ENCODE peak calls at places on chromosomes 6 and 20, in seven cellular contexts. One of them, this sample, is unnamed.

GRCh38 chr6:43491750-43492661 is 14.6 kb downstream of the TJAP1 start:
- DNase-seq in iris pigment epithelial cell: peak
- DNase-seq in KG1: no peak
- DNase-seq in heart left ventricle: peak
- DNase-seq in lung microvascular endothelial cell: peak
- DNase-seq in NCI-H1092 treated with DMSO at 0.1 percent for 48 hours: peak
- DNase-seq in lower lobe of right lung: peak
- DNase-seq in this sample: no peak

GRCh38 chr20:51573576-51574243 is 31.2 kb upstream of the NFATC2 start:
- DNase-seq in NCI-H1092 treated with DMSO at 0.1 percent for 48 hours: no peak
- DNase-seq in KG1: no peak
- DNase-seq in lung microvascular endothelial cell: no peak
- DNase-seq in heart left ventricle: no peak
- DNase-seq in iris pigment epithelial cell: no peak
- DNase-seq in lower lobe of right lung: no peak
- DNase-seq in this sample: no peak

GRCh38 chr20:34536798-34537394 is 20.7 kb downstream of the DYNLRB1 start:
- DNase-seq in NCI-H1092 treated with DMSO at 0.1 percent for 48 hours: no peak
- DNase-seq in KG1: no peak
- DNase-seq in heart left ventricle: peak
- DNase-seq in iris pigment epithelial cell: peak
- DNase-seq in lung microvascular endothelial cell: peak
- DNase-seq in lower lobe of right lung: peak
- DNase-seq in this sample: peak

GRCh38 chr20:39861381-39861780 is 827.7 kb downstream of the MAFB start:
- DNase-seq in KG1: no peak
- DNase-seq in lower lobe of right lung: no peak
- DNase-seq in heart left ventricle: no peak
- DNase-seq in NCI-H1092 treated with DMSO at 0.1 percent for 48 hours: peak
- DNase-seq in lung microvascular endothelial cell: no peak
- DNase-seq in iris pigment epithelial cell: no peak
- DNase-seq in this sample: no peak

GRCh38 chr6:12962529-12962928 is 246.0 kb downstream of the PHACTR1 start:
- DNase-seq in NCI-H1092 treated with DMSO at 0.1 percent for 48 hours: no peak
- DNase-seq in lower lobe of right lung: no peak
- DNase-seq in iris pigment epithelial cell: no peak
- DNase-seq in heart left ventricle: peak
- DNase-seq in lung microvascular endothelial cell: no peak
- DNase-seq in KG1: no peak
- DNase-seq in this sample: no peak

GRCh38 chr20:62516345-62516744 is 40.5 kb upstream of the GATA5 start:
- DNase-seq in lung microvascular endothelial cell: no peak
- DNase-seq in heart left ventricle: no peak
- DNase-seq in lower lobe of right lung: no peak
- DNase-seq in NCI-H1092 treated with DMSO at 0.1 percent for 48 hours: no peak
- DNase-seq in KG1: no peak
- DNase-seq in iris pigment epithelial cell: no peak
- DNase-seq in this sample: no peak

GRCh38 chr6:13924146-13924948 is 405 bp upstream of the RNF182 start:
- DNase-seq in heart left ventricle: peak
- DNase-seq in iris pigment epithelial cell: peak
- DNase-seq in KG1: no peak
- DNase-seq in lung microvascular endothelial cell: no peak
- DNase-seq in lower lobe of right lung: peak
- DNase-seq in NCI-H1092 treated with DMSO at 0.1 percent for 48 hours: peak
- DNase-seq in this sample: peak

GRCh38 chr6:11710221-11710836 is 68.3 kb downstream of the ADTRP start:
- DNase-seq in lower lobe of right lung: no peak
- DNase-seq in iris pigment epithelial cell: peak
- DNase-seq in lung microvascular endothelial cell: no peak
- DNase-seq in NCI-H1092 treated with DMSO at 0.1 percent for 48 hours: no peak
- DNase-seq in heart left ventricle: no peak
- DNase-seq in KG1: no peak
- DNase-seq in this sample: no peak

GRCh38 chr6:107600936-107601335 is 111.0 kb downstream of the SOBP start:
- DNase-seq in heart left ventricle: peak
- DNase-seq in lower lobe of right lung: no peak
- DNase-seq in lung microvascular endothelial cell: peak
- DNase-seq in NCI-H1092 treated with DMSO at 0.1 percent for 48 hours: no peak
- DNase-seq in iris pigment epithelial cell: peak
- DNase-seq in KG1: no peak
- DNase-seq in this sample: no peak

GRCh38 chr6:44542401-44543116 is 155.1 kb downstream of the CDC5L start:
- DNase-seq in NCI-H1092 treated with DMSO at 0.1 percent for 48 hours: no peak
- DNase-seq in heart left ventricle: no peak
- DNase-seq in KG1: no peak
- DNase-seq in iris pigment epithelial cell: peak
- DNase-seq in lung microvascular endothelial cell: no peak
- DNase-seq in lower lobe of right lung: no peak
- DNase-seq in this sample: no peak

GRCh38 chr6:73695619-73696421 is at the start of gene CD109:
- DNase-seq in heart left ventricle: peak
- DNase-seq in iris pigment epithelial cell: peak
- DNase-seq in lung microvascular endothelial cell: peak
- DNase-seq in KG1: peak
- DNase-seq in NCI-H1092 treated with DMSO at 0.1 percent for 48 hours: peak
- DNase-seq in lower lobe of right lung: peak
- DNase-seq in this sample: peak

GRCh38 chr6:161940519-161940918 is 666.7 kb upstream of the AGPAT4 start:
- DNase-seq in NCI-H1092 treated with DMSO at 0.1 percent for 48 hours: no peak
- DNase-seq in lung microvascular endothelial cell: no peak
- DNase-seq in heart left ventricle: no peak
- DNase-seq in lower lobe of right lung: no peak
- DNase-seq in iris pigment epithelial cell: no peak
- DNase-seq in KG1: no peak
- DNase-seq in this sample: no peak

GRCh38 chr20:62760536-62761057 is 35.7 kb upstream of the MRGBP start:
- DNase-seq in lower lobe of right lung: peak
- DNase-seq in heart left ventricle: peak
- DNase-seq in KG1: no peak
- DNase-seq in iris pigment epithelial cell: no peak
- DNase-seq in NCI-H1092 treated with DMSO at 0.1 percent for 48 hours: no peak
- DNase-seq in lung microvascular endothelial cell: no peak
- DNase-seq in this sample: no peak

GRCh38 chr6:167703781-167704180 is 122.9 kb upstream of the AFDN start:
- DNase-seq in heart left ventricle: no peak
- DNase-seq in iris pigment epithelial cell: no peak
- DNase-seq in KG1: no peak
- DNase-seq in lower lobe of right lung: no peak
- DNase-seq in NCI-H1092 treated with DMSO at 0.1 percent for 48 hours: no peak
- DNase-seq in lung microvascular endothelial cell: no peak
- DNase-seq in this sample: no peak

GRCh38 chr6:134512946-134513345 is 195.0 kb upstream of the SGK1 start:
- DNase-seq in heart left ventricle: peak
- DNase-seq in iris pigment epithelial cell: no peak
- DNase-seq in KG1: no peak
- DNase-seq in lung microvascular endothelial cell: peak
- DNase-seq in lower lobe of right lung: peak
- DNase-seq in NCI-H1092 treated with DMSO at 0.1 percent for 48 hours: no peak
- DNase-seq in this sample: no peak

This sample was measured in HL-60.